ENCODE peak calls at places on chromosome 6, in five cellular contexts. J, Z, D, M and G are unnamed samples.

GRCh38 chr6:24788031-24788665 is 10.6 kb downstream of the ARMH2 start:
- DNase-seq in M (no peak), J (peak; percentile 46), Z (peak; percentile 16), D (no peak), G (no peak)

GRCh38 chr6:159390384-159390783 is 221.2 kb downstream of the FNDC1 start:
- DNase-seq in D (no peak), M (no peak), J (no peak), Z (no peak), G (no peak)

GRCh38 chr6:153503810-153504209 is 372.7 kb upstream of the RGS17 start:
- DNase-seq in J (no peak), Z (no peak), M (peak; percentile 48), D (no peak), G (no peak)

GRCh38 chr6:41967312-41968287 is 26.0 kb upstream of the CCND3 start:
- DNase-seq in J (peak; percentile 85), D (no peak), Z (no peak), M (no peak), G (no peak)

GRCh38 chr6:127641905-127642304 is 64.9 kb downstream of the C6orf58 start:
- DNase-seq in M (peak; percentile 63), Z (no peak), J (peak; percentile 62), D (no peak), G (no peak)

GRCh38 chr6:44269921-44270525 is at the start of gene TMEM151B:
- DNase-seq in D (no peak), M (peak; percentile 46), J (no peak), Z (no peak), G (no peak)

GRCh38 chr6:114281496-114281895 is 61.3 kb downstream of the HS3ST5 start:
- DNase-seq in D (no peak), J (no peak), M (peak; percentile 32), Z (no peak), G (no peak)

GRCh38 chr6:88586371-88587157 is 376.9 kb downstream of the RNGTT start:
- DNase-seq in Z (no peak), D (no peak), J (peak; percentile 11), M (no peak), G (no peak)

GRCh38 chr6:53361549-53362031 is 12.8 kb upstream of the ELOVL5 start:
- DNase-seq in D (no peak), Z (no peak), M (peak; percentile 19), J (peak; percentile 65), G (peak; percentile 17)

GRCh38 chr6:71228461-71229041 is 60.1 kb upstream of the OGFRL1 start:
- DNase-seq in Z (no peak), J (peak; percentile 35), M (no peak), D (no peak), G (no peak)

GRCh38 chr6:112017169-112017568 is 36.7 kb upstream of the CCN6 start:
- DNase-seq in Z (peak; percentile 31), J (no peak), D (no peak), M (no peak), G (no peak)

GRCh38 chr6:131159578-131159977 is 24.3 kb downstream of the AKAP7 start:
- DNase-seq in M (no peak), J (peak; percentile 53), D (no peak), Z (no peak), G (no peak)

GRCh38 chr6:125066964-125067363 is 86.6 kb upstream of the TPD52L1 start:
- DNase-seq in D (no peak), Z (no peak), J (peak; percentile 45), M (no peak), G (no peak)

GRCh38 chr6:108609276-108609769 is 48.6 kb downstream of the FOXO3 start:
- DNase-seq in Z (no peak), D (no peak), M (no peak), J (peak; percentile 87), G (no peak)

GRCh38 chr6:157226026-157226639 is 97.2 kb downstream of the TMEM242 start:
- DNase-seq in J (peak; percentile 59), Z (no peak), M (no peak), D (no peak), G (no peak)

GRCh38 chr6:3962897-3963296 is 113.7 kb downstream of the FAM50B start:
- DNase-seq in Z (no peak), D (no peak), J (peak; percentile 55), M (no peak), G (no peak)

GRCh38 chr6:42727084-42727601 is 4.7 kb upstream of the PRPH2 start:
- DNase-seq in D (no peak), J (no peak), M (peak; percentile 62), Z (no peak), G (no peak)

GRCh38 chr6:53067307-53067706 is 2.1 kb downstream of the FBXO9 start:
- DNase-seq in J (no peak), D (no peak), M (no peak), Z (no peak), G (no peak)

GRCh38 chr6:156616495-156616894 is 160.7 kb upstream of the ARID1B start:
- DNase-seq in J (no peak), Z (no peak), M (no peak), D (no peak), G (no peak)